ENCODE peak calls at places on chromosomes 11 and 22, in nine cellular contexts. A is OCI-LY7, G is HFF-Myc, M is GM06990, I is PC-3, H is fibroblast of the aortic adventitia, Y is fibroblast of mammary gland, F is pancreas, J is adrenal gland. Z is an unnamed sample.

GRCh38 chr11:133809525-133810178 is 35.7 kb downstream of the SPATA19 start:
- DNase-seq in Y (no peak), A (no peak), H (no peak), G (no peak), M (no peak), F (no peak), I (no peak), J (no peak), Z (no peak)

GRCh38 chr11:74373382-74373781 is 24.9 kb downstream of the PGM2L1 start:
- DNase-seq in M (no peak), G (no peak), H (peak; percentile 28), J (no peak), Y (no peak), I (peak; percentile 29), F (no peak), A (no peak), Z (no peak)

GRCh38 chr22:46879083-46879482 is 116.6 kb downstream of the TBC1D22A start:
- DNase-seq in J (no peak), A (no peak), G (no peak), M (no peak), Y (peak; percentile 72), H (peak; percentile 24), I (no peak), F (no peak), Z (no peak)

GRCh38 chr11:76201056-76201455 is 5.2 kb downstream of the WNT11 start:
- DNase-seq in I (no peak), M (no peak), H (no peak), G (no peak), J (no peak), Y (no peak), A (no peak), F (peak; percentile 39), Z (no peak)

GRCh38 chr11:107679255-107680024 is 32.4 kb downstream of the SLN start:
- DNase-seq in H (no peak), A (no peak), J (no peak), Y (no peak), I (no peak), M (peak; percentile 20), G (no peak), F (no peak), Z (no peak)

GRCh38 chr22:25668437-25668836 is 73.6 kb upstream of the MYO18B start:
- DNase-seq in F (no peak), J (peak; percentile 74), I (no peak), A (no peak), H (peak; percentile 91), M (no peak), Y (peak; percentile 90), G (no peak), Z (peak; percentile 52)

GRCh38 chr11:2299773-2300172 is 1.9 kb downstream of the C11orf21 start:
- DNase-seq in M (no peak), Y (no peak), F (peak; percentile 36), H (no peak), G (no peak), I (no peak), J (no peak), A (no peak), Z (no peak)

GRCh38 chr22:37775785-37776638 is 31.7 kb upstream of the GCAT start:
- DNase-seq in M (no peak), J (no peak), I (peak; percentile 77), A (no peak), H (peak; percentile 67), G (peak; percentile 37), Y (peak; percentile 95), F (no peak), Z (peak; percentile 95)

DNA sequence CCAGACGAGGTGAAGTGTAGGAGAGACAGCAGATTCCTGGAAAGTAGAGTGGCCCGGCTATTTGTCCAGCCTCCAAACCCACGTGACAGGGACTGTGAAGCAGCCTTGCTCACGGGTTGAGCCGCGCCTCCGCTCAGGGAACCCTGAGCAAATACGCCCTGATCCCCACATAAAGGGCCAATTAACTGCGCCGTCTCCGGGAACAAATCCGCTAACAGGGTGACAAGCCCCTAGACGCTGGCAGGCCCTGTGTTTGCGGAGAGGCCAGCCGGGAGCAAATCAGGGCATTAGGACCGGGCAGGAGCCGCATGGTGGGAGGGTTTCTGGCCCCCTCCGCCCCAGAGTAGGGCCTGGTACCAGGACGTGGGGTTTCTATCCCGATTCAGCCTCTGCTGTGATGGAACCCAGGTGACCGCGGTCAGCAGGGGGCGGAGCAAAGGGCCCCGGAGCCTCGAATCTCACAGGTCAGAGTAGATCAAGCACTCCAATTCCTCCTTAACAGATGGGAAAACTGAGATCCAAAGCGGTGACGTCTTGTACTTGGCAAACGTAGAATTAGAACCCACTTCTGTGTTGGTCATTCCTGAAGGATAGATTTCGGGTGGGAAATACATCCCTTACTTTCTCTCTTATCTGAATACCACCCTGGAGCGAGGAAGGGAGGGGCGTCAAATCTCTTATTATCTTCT is 2.0 kb upstream of the ROBO3 start:
- DNase-seq in M (no peak), H (peak; percentile 44), G (no peak), I (peak; percentile 20), A (no peak), Y (peak; percentile 45), J (peak; percentile 61), F (no peak), Z (peak; percentile 28)
- H3K4me3 ChIP-seq in M (no peak overlapping the region), H (peak overlapping the region; percentile 52), G (no peak overlapping the region), I (peak overlapping the region; percentile 11), A (no peak overlapping the region), Y (peak overlapping the region; percentile 4), J (no peak overlapping the region), F (peak overlapping the region; percentile 37), Z (no peak overlapping the region)

GRCh38 chr11:12088047-12088481 is 22.3 kb upstream of the MICAL2 start:
- DNase-seq in I (peak; percentile 60), Y (peak; percentile 82), G (peak; percentile 59), A (no peak), F (no peak), H (peak; percentile 73), J (no peak), M (no peak), Z (peak; percentile 88)

GRCh38 chr11:12088531-12088930 is 21.9 kb upstream of the MICAL2 start:
- DNase-seq in I (no peak), H (no peak), F (no peak), A (no peak), M (no peak), Y (no peak), G (no peak), J (no peak), Z (no peak)

GRCh38 chr11:12085371-12086251 is 24.8 kb upstream of the MICAL2 start:
- DNase-seq in H (no peak), I (no peak), G (no peak), F (no peak), A (no peak), Y (peak; percentile 52), J (no peak), M (no peak), Z (no peak)

GRCh38 chr11:12086271-12087074 is 23.9 kb upstream of the MICAL2 start:
- DNase-seq in J (peak; percentile 39), Y (peak; percentile 98), F (no peak), M (no peak), H (peak; percentile 92), G (peak; percentile 92), A (no peak), I (peak; percentile 90), Z (peak; percentile 94)

GRCh38 chr11:12087075-12087775 is 23.2 kb upstream of the MICAL2 start:
- DNase-seq in I (peak; percentile 74), J (no peak), F (no peak), A (no peak), Y (peak; percentile 85), H (peak; percentile 79), G (no peak), M (no peak), Z (peak; percentile 89)
- TF ChIP-seq CTCF in I (peak; percentile 11), J (no peak), F (no peak), A (no peak), Y (peak; percentile 32), H (peak; percentile 49), G (peak; percentile 7), M (peak; percentile 5), Z (peak; percentile 56)

DNA sequence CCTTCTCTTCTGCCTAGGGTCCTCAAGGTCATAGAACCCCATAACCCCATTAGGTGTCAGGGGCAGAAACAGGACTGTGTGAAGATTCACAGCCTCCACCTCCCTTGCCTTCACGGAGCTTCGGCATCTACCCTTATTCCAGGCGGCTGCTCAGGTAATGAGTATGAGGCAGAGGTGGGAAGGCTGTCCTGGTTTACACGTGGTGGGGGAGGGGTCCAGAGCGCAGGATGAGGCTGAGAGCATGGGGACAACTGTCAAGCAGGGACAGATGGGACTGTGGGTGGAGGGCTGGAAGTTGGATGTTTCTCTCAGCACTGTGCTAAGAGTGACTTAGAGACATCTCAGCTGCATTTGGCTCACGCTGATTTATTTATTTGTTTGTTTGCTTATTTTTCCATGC is 4.3 kb upstream of the RAD9A start:
- DNase-seq in M (no peak), G (no peak), F (no peak), H (no peak), I (no peak), Y (no peak), J (no peak), A (no peak), Z (no peak)
- H3K4me3 ChIP-seq in M (no peak overlapping the region), G (no peak overlapping the region), F (no peak overlapping the region), H (no peak overlapping the region), I (no peak overlapping the region), Y (no peak overlapping the region), J (no peak overlapping the region), A (no peak overlapping the region), Z (no peak overlapping the region)

GRCh38 chr11:119739975-119740374 is 11.0 kb upstream of the NECTIN1 start:
- DNase-seq in I (no peak), Y (no peak), M (no peak), F (peak; percentile 95), A (no peak), G (no peak), J (no peak), H (no peak), Z (no peak)

GRCh38 chr11:119742263-119742861 is 13.4 kb upstream of the NECTIN1 start:
- DNase-seq in H (peak; percentile 22), J (peak; percentile 18), M (no peak), I (no peak), G (no peak), Y (no peak), F (no peak), A (no peak), Z (no peak)

GRCh38 chr11:119739021-119739703 is 10.2 kb upstream of the NECTIN1 start:
- DNase-seq in J (no peak), M (no peak), G (no peak), F (no peak), A (no peak), H (peak; percentile 39), Y (no peak), I (no peak), Z (no peak)

GRCh38 chr11:119743041-119743440 is 14.0 kb upstream of the NECTIN1 start:
- DNase-seq in H (no peak), G (no peak), J (no peak), A (no peak), F (peak; percentile 86), M (no peak), I (no peak), Y (no peak), Z (no peak)

DNA sequence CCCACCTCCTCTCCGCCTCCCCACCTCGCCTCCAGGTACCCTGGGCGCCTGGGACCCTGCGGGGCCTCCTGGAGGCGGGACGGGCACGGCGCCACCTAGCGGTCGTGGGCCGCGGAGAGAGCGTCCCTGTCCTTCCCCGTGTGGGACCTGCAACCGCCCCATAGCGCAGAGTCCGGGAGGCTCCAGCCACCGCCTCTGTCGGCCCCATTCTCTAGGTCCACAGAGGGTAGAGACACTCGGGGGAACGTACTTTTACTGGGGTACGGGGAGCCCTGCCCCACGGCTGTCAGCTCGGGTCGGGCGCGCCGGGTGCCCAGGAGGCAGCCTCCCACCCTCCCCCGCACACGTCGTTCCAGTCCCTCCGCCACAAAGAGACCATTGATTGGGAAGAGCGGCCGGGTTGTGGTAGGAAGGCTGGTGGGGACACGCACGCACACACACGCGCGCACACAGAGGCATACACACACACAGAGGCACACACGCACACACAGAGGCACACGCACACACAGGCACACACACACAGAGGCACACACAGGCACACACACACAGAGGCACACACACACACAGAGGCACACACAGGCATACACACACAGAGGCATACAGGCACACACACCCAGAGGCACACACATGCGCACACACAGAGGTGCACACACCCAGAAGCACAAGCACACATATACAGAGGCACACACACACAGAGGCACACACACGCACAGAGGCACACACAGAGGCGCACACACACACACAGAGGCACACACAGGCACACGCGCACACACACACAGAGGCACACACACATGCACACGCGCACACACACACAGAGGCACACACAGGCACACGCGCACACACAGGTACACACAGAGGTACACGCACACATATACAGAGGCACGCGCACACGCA is 12.6 kb upstream of the NECTIN1 start:
- DNase-seq in F (no peak), H (no peak), Y (no peak), A (peak; percentile 50), J (no peak), I (peak; percentile 60), G (no peak), M (peak; percentile 59), Z (peak; percentile 37)
- TF ChIP-seq CTCF in F (peak; percentile 32), H (peak; percentile 65), Y (peak; percentile 50), A (peak; percentile 83), J (peak; percentile 75), I (peak; percentile 94), G (peak; percentile 86), M (peak; percentile 88), Z (peak; percentile 71)